ENCODE peak calls at places on chromosome 3, in six cellular contexts. R is body of pancreas, W is pancreas, Z is uterus, X is endothelial cell of umbilical vein, T is mammary epithelial cell. I is an unnamed sample.

GRCh38 chr3:48584836-48585235 is 10.3 kb downstream of the COL7A1 start:
- DNase-seq in T (no peak), R (no peak), Z (no peak), X (no peak), W (no peak), I (no peak)

GRCh38 chr3:95424296-95424695 is 1361.4 kb downstream of the NSUN3 start:
- DNase-seq in T (no peak), Z (no peak), R (no peak), X (no peak), W (no peak), I (no peak)

GRCh38 chr3:25468866-25469319 is 40.8 kb downstream of the RARB start:
- DNase-seq in Z (peak; percentile 80), X (peak; percentile 40), R (no peak), T (no peak), W (no peak), I (peak; percentile 71)

GRCh38 chr3:171654809-171655208 is 155.5 kb downstream of the PLD1 start:
- DNase-seq in W (no peak), T (peak; percentile 78), X (peak; percentile 78), Z (peak; percentile 76), R (no peak), I (no peak)

GRCh38 chr3:53688989-53689388 is 157.2 kb downstream of the CHDH start:
- DNase-seq in X (no peak), Z (no peak), W (no peak), R (no peak), T (no peak), I (no peak)

GRCh38 chr3:139506792-139507191 is 30.5 kb upstream of the RBP2 start:
- DNase-seq in X (no peak), Z (no peak), W (no peak), T (no peak), R (no peak), I (no peak)

GRCh38 chr3:131388400-131388799 is 6.8 kb downstream of the NUDT16 start:
- DNase-seq in R (no peak), T (no peak), Z (no peak), W (no peak), X (peak; percentile 83), I (no peak)

GRCh38 chr3:145087038-145087437 is 1073.9 kb downstream of the PLOD2 start:
- DNase-seq in R (no peak), Z (no peak), X (no peak), W (no peak), T (no peak), I (no peak)

GRCh38 chr3:127822836-127823589 is 698 bp upstream of the MGLL start:
- DNase-seq in X (no peak), W (peak; percentile 38), Z (peak; percentile 43), R (peak; percentile 15), T (peak; percentile 32), I (no peak)

GRCh38 chr3:45972534-45973402 is 22.9 kb downstream of the FYCO1 start:
- DNase-seq in R (no peak), T (peak; percentile 86), X (no peak), W (no peak), Z (peak; percentile 39), I (peak; percentile 81)

GRCh38 chr3:111681705-111682426 is 86.7 kb upstream of the ZBED2 start:
- DNase-seq in R (no peak), Z (no peak), X (no peak), W (no peak), T (no peak), I (no peak)

GRCh38 chr3:185770071-185770470 is 54.8 kb downstream of the IGF2BP2 start:
- DNase-seq in R (no peak), T (no peak), Z (no peak), X (no peak), W (no peak), I (no peak)

GRCh38 chr3:105791919-105792786 is 76.7 kb downstream of the CBLB start:
- DNase-seq in Z (peak; percentile 81), W (no peak), X (no peak), R (peak; percentile 19), T (peak; percentile 87), I (peak; percentile 99)

GRCh38 chr3:170502297-170502696 is 83.6 kb downstream of the SLC7A14 start:
- DNase-seq in T (no peak), X (no peak), W (no peak), R (no peak), Z (peak; percentile 64), I (no peak)

GRCh38 chr3:46851364-46852328 is 11.6 kb downstream of the MYL3 start:
- DNase-seq in W (no peak), T (no peak), R (no peak), X (no peak), Z (no peak), I (no peak)

GRCh38 chr3:55906896-55907295 is 419.8 kb upstream of the WNT5A start:
- DNase-seq in R (no peak), T (peak; percentile 32), X (no peak), Z (no peak), W (no peak), I (no peak)

GRCh38 chr3:33787328-33788009 is 11.0 kb upstream of the PDCD6IP start:
- DNase-seq in R (peak; percentile 56), W (peak; percentile 31), X (peak; percentile 71), Z (peak; percentile 48), T (peak; percentile 58), I (peak; percentile 78)

GRCh38 chr3:123552095-123552714 is 32.6 kb downstream of the HACD2 start:
- DNase-seq in W (no peak), Z (no peak), R (no peak), X (peak; percentile 45), T (peak; percentile 19), I (peak; percentile 13)

GRCh38 chr3:143951351-143951971 is 20.2 kb upstream of the DIPK2A start:
- DNase-seq in W (no peak), Z (no peak), R (no peak), T (peak; percentile 28), X (peak; percentile 49), I (peak; percentile 33)

GRCh38 chr3:99641984-99642383 is 3.6 kb downstream of the COL8A1 start:
- DNase-seq in R (no peak), T (no peak), Z (no peak), W (no peak), X (no peak), I (no peak)
- H3K4me3 ChIP-seq in R (no peak overlapping the region), T (no peak overlapping the region), Z (no peak overlapping the region), W (no peak overlapping the region), X (peak overlapping the region; percentile 94), I (no peak overlapping the region)

GRCh38 chr3:149214702-149215101 is 6.9 kb downstream of the CP start:
- DNase-seq in W (no peak), R (no peak), Z (no peak), X (no peak), T (no peak), I (no peak)

GRCh38 chr3:149204390-149204991 is 17.1 kb downstream of the CP start:
- DNase-seq in W (no peak), Z (no peak), X (no peak), T (no peak), R (no peak), I (no peak)

GRCh38 chr3:149212386-149212785 is 9.2 kb downstream of the CP start:
- DNase-seq in T (no peak), Z (no peak), X (no peak), R (no peak), W (no peak), I (no peak)

GRCh38 chr3:149207475-149207874 is 14.2 kb downstream of the CP start:
- DNase-seq in T (no peak), R (no peak), W (no peak), X (no peak), Z (no peak), I (no peak)

DNA sequence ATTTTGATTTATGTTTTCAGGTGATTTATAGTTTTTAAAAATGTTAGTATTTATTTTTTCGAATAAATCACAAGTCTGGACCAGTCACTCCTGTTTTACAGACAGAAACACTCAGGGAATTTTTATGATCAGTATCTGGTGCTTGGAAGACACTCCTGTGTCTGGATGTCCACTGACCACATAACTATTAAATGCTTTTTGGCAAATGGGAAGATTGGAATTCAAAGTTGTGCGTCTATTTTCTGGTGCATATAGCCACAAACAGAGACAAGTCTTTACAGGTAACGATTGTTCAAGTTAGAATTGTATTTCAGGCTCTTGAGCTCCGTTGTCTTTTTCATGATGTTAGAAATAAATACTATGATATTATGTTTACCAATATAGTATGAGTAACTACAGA is 12.2 kb downstream of the CP start:
- DNase-seq in W (no peak), T (peak; percentile 24), R (no peak), Z (no peak), X (no peak), I (no peak)
- H3K27ac ChIP-seq in W (no peak overlapping the region), T (no peak overlapping the region), R (no peak overlapping the region), Z (no peak overlapping the region), X (no peak overlapping the region), I (no peak overlapping the region)

GRCh38 chr3:133874344-133874743 is 21.3 kb downstream of the RAB6B start:
- DNase-seq in Z (no peak), R (no peak), X (peak; percentile 27), T (no peak), W (no peak), I (no peak)

GRCh38 chr3:133872161-133872560 is 23.5 kb downstream of the RAB6B start:
- DNase-seq in T (no peak), X (no peak), R (no peak), W (no peak), Z (no peak), I (no peak)

GRCh38 chr3:133871368-133872090 is 24.2 kb downstream of the RAB6B start:
- DNase-seq in X (no peak), R (no peak), Z (no peak), W (no peak), T (no peak), I (no peak)

GRCh38 chr3:133870822-133871221 is 24.9 kb downstream of the RAB6B start:
- DNase-seq in T (no peak), R (no peak), X (no peak), W (no peak), Z (no peak), I (no peak)

DNA sequence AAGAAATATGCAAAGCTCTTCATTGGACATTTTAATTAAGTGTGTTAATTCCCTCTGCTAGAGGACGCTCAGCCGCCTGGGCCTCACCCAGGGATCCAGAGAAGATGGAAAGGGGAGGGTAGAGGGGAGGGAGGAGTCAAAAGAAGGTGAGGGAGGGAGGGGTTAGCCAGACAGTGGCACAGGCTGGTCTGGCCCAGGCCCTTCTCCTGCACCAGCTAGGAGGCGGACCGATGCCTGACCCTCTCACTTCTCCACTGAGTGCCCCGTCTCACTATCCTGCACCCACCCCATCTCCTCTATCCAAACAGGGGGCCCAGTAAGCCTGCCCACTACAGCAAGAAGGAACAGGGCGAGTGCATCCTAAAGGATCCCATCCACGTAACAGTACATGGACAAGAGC is 22.9 kb downstream of the RAB6B start:
- DNase-seq in R (no peak), Z (no peak), X (no peak), W (no peak), T (no peak), I (no peak)
- TF ChIP-seq CTCF in R (no peak), Z (no peak), X (no peak), W (no peak), T (no peak), I (no peak)

DNA sequence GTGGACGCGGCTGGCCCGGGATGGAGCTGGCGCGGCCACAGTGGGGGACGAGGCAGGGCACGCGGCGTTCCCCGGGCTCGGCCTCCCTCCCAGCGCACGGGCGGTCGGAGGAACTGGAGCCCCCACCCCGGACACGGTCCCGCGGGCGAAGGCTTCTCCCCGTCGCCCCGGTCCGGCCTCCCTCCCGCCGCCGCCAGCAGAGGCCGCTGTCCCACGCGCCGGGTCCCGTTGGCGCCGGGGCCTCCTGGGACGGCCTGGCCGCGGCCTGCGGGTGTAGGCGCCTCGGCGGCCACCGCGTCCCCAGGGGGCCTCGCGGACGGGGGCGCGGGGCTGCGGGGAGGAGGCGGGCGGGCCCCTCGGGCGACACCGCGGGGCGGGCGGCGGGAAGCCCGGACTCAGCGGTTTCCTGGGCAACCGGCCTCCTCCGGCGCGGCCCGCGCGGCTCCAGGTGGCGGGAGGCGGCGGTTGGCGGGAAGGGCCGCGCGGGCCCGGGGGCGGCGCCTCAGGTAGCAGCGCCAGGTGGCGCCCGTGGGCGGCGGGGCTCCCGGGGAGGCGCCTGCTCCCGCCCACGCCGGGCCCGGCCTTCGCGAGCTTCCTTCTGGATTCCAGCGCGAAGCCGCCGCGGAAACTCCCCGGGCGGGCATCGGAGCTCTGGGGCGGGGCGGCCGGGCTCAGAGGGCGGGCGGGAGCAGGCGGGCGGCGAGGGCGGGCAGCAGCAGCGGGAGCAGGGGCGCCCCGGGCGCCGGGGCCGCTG is 26.7 kb downstream of the MELTF start:
- DNase-seq in X (peak; percentile 47), Z (peak; percentile 80), R (peak; percentile 89), T (peak; percentile 89), W (peak; percentile 93), I (no peak)
- H3K4me3 ChIP-seq in X (peak overlapping the region; percentile 17), Z (peak overlapping the region; percentile 33), R (no peak overlapping the region), T (peak overlapping the region; percentile 38), W (peak overlapping the region; percentile 42), I (peak overlapping the region; percentile 58)

I was measured in brain microvascular endothelial cell.